ENCODE peak calls at places on chromosomes 11 and 22, in six cellular contexts. One of them, this sample, is unnamed. For H3K4me1, the result is how much of the 10 kb centered on the place peaks cover.

GRCh38 chr11:36155770-36156485 is 133.3 kb downstream of the COMMD9 start:
- DNase-seq in right lobe of liver: no peak
- DNase-seq in tibial nerve: no peak
- DNase-seq in sigmoid colon: no peak
- DNase-seq in Peyer's patch: no peak
- DNase-seq in prostate gland: no peak
- DNase-seq in this sample: no peak

GRCh38 chr11:130145975-130146776 is 13.4 kb upstream of the ST14 start:
- DNase-seq in tibial nerve: no peak
- DNase-seq in right lobe of liver: peak
- DNase-seq in Peyer's patch: no peak
- DNase-seq in sigmoid colon: no peak
- DNase-seq in prostate gland: no peak
- DNase-seq in this sample: peak

GRCh38 chr11:16087886-16088285 is 268.5 kb downstream of the SOX6 start:
- DNase-seq in right lobe of liver: no peak
- DNase-seq in prostate gland: no peak
- DNase-seq in sigmoid colon: no peak
- DNase-seq in Peyer's patch: no peak
- DNase-seq in tibial nerve: no peak
- DNase-seq in this sample: no peak

GRCh38 chr11:79493555-79494171 is 52.8 kb upstream of the TENM4 start:
- DNase-seq in prostate gland: peak
- DNase-seq in right lobe of liver: peak
- DNase-seq in tibial nerve: peak
- DNase-seq in sigmoid colon: peak
- DNase-seq in Peyer's patch: peak
- DNase-seq in this sample: peak

GRCh38 chr11:117171648-117172051 is 6.9 kb upstream of the SIDT2 start:
- DNase-seq in tibial nerve: no peak
- DNase-seq in right lobe of liver: no peak
- DNase-seq in Peyer's patch: no peak
- DNase-seq in sigmoid colon: no peak
- DNase-seq in prostate gland: no peak
- DNase-seq in this sample: no peak

GRCh38 chr11:16301462-16301861 is 54.9 kb downstream of the SOX6 start:
- DNase-seq in sigmoid colon: no peak
- DNase-seq in prostate gland: no peak
- DNase-seq in tibial nerve: no peak
- DNase-seq in right lobe of liver: no peak
- DNase-seq in Peyer's patch: no peak
- DNase-seq in this sample: no peak

GRCh38 chr11:10885703-10886363 is 28.0 kb upstream of the ZBED5 start:
- DNase-seq in right lobe of liver: no peak
- DNase-seq in prostate gland: no peak
- DNase-seq in tibial nerve: no peak
- DNase-seq in sigmoid colon: no peak
- DNase-seq in Peyer's patch: no peak
- DNase-seq in this sample: no peak

GRCh38 chr22:36439481-36440271 is 41.8 kb downstream of the TXN2 start:
- DNase-seq in sigmoid colon: peak
- DNase-seq in Peyer's patch: no peak
- DNase-seq in prostate gland: no peak
- DNase-seq in right lobe of liver: no peak
- DNase-seq in tibial nerve: no peak
- DNase-seq in this sample: no peak

GRCh38 chr22:30390974-30391691 is 3.9 kb upstream of the RNF215 start:
- DNase-seq in right lobe of liver: peak
- DNase-seq in prostate gland: peak
- DNase-seq in Peyer's patch: peak
- DNase-seq in sigmoid colon: no peak
- DNase-seq in tibial nerve: no peak
- DNase-seq in this sample: peak

GRCh38 chr11:18282626-18283025 is 16.6 kb downstream of the SAA1 start:
- DNase-seq in Peyer's patch: no peak
- DNase-seq in right lobe of liver: no peak
- DNase-seq in prostate gland: no peak
- DNase-seq in sigmoid colon: no peak
- DNase-seq in tibial nerve: no peak
- DNase-seq in this sample: no peak

GRCh38 chr22:50577987-50578775 is at the start of gene CPT1B:
- DNase-seq in tibial nerve: no peak
- DNase-seq in prostate gland: no peak
- DNase-seq in sigmoid colon: no peak
- DNase-seq in right lobe of liver: no peak
- DNase-seq in Peyer's patch: no peak
- DNase-seq in this sample: no peak

GRCh38 chr11:111840143-111840542 is 31.2 kb downstream of the ALG9 start:
- DNase-seq in right lobe of liver: no peak
- DNase-seq in Peyer's patch: no peak
- DNase-seq in tibial nerve: no peak
- DNase-seq in prostate gland: no peak
- DNase-seq in sigmoid colon: no peak
- DNase-seq in this sample: no peak

GRCh38 chr11:117419136-117419914 is 91.7 kb downstream of the CEP164 start:
- DNase-seq in tibial nerve: no peak
- DNase-seq in sigmoid colon: peak
- DNase-seq in prostate gland: no peak
- DNase-seq in Peyer's patch: no peak
- DNase-seq in right lobe of liver: no peak
- DNase-seq in this sample: no peak

GRCh38 chr11:128116447-128117240 is 470.7 kb downstream of the ETS1 start:
- DNase-seq in Peyer's patch: no peak
- DNase-seq in prostate gland: no peak
- DNase-seq in tibial nerve: no peak
- DNase-seq in right lobe of liver: no peak
- DNase-seq in sigmoid colon: no peak
- DNase-seq in this sample: no peak

GRCh38 chr11:133830931-133831907 is 14.1 kb downstream of the SPATA19 start:
- DNase-seq in tibial nerve: no peak
- DNase-seq in Peyer's patch: no peak
- DNase-seq in sigmoid colon: no peak
- DNase-seq in prostate gland: no peak
- DNase-seq in right lobe of liver: no peak
- DNase-seq in this sample: no peak

GRCh38 chr11:112004389-112004788 is 20.8 kb upstream of the DLAT start:
- DNase-seq in right lobe of liver: no peak
- DNase-seq in tibial nerve: no peak
- DNase-seq in prostate gland: no peak
- DNase-seq in Peyer's patch: no peak
- DNase-seq in sigmoid colon: no peak
- DNase-seq in this sample: no peak

GRCh38 chr22:23270798-23271596 is 90.7 kb downstream of the BCR start:
- DNase-seq in sigmoid colon: no peak
- DNase-seq in prostate gland: no peak
- DNase-seq in Peyer's patch: no peak
- DNase-seq in tibial nerve: no peak
- DNase-seq in right lobe of liver: no peak
- DNase-seq in this sample: no peak

GRCh38 chr22:36331912-36332622 is 55.7 kb downstream of the MYH9 start:
- DNase-seq in sigmoid colon: peak
- DNase-seq in prostate gland: peak
- DNase-seq in tibial nerve: peak
- DNase-seq in Peyer's patch: peak
- DNase-seq in right lobe of liver: no peak
- DNase-seq in this sample: peak

GRCh38 chr11:1832989-1833365 is 1.8 kb upstream of the SYT8 start:
- DNase-seq in right lobe of liver: peak
- DNase-seq in tibial nerve: no peak
- DNase-seq in Peyer's patch: no peak
- DNase-seq in prostate gland: no peak
- DNase-seq in sigmoid colon: no peak
- DNase-seq in this sample: no peak
- H3K4me1 ChIP-seq in right lobe of liver: under half
- H3K4me1 ChIP-seq in tibial nerve: under half
- H3K4me1 ChIP-seq in Peyer's patch: under half
- H3K4me1 ChIP-seq in prostate gland: under half
- H3K4me1 ChIP-seq in sigmoid colon: under half
- H3K4me1 ChIP-seq in this sample: half or more

GRCh38 chr11:43579171-43579918 is 101.2 kb upstream of the HSD17B12 start:
- DNase-seq in tibial nerve: no peak
- DNase-seq in prostate gland: no peak
- DNase-seq in Peyer's patch: no peak
- DNase-seq in sigmoid colon: no peak
- DNase-seq in right lobe of liver: no peak
- DNase-seq in this sample: no peak
- TF ChIP-seq CTCF in tibial nerve: no peak
- TF ChIP-seq CTCF in prostate gland: no peak
- TF ChIP-seq CTCF in Peyer's patch: no peak
- TF ChIP-seq CTCF in sigmoid colon: no peak
- TF ChIP-seq CTCF in right lobe of liver: peak
- TF ChIP-seq CTCF in this sample: no peak

GRCh38 chr11:65112226-65112550 is 516 bp downstream of the TM7SF2 start:
- DNase-seq in prostate gland: no peak
- DNase-seq in tibial nerve: no peak
- DNase-seq in Peyer's patch: no peak
- DNase-seq in right lobe of liver: no peak
- DNase-seq in sigmoid colon: peak
- DNase-seq in this sample: no peak
- TF ChIP-seq POLR2A in prostate gland: no peak
- TF ChIP-seq POLR2A in tibial nerve: no peak
- TF ChIP-seq POLR2A in Peyer's patch: no peak
- TF ChIP-seq POLR2A in right lobe of liver: no peak
- TF ChIP-seq POLR2A in sigmoid colon: no peak
- TF ChIP-seq POLR2A in this sample: no peak

DNA sequence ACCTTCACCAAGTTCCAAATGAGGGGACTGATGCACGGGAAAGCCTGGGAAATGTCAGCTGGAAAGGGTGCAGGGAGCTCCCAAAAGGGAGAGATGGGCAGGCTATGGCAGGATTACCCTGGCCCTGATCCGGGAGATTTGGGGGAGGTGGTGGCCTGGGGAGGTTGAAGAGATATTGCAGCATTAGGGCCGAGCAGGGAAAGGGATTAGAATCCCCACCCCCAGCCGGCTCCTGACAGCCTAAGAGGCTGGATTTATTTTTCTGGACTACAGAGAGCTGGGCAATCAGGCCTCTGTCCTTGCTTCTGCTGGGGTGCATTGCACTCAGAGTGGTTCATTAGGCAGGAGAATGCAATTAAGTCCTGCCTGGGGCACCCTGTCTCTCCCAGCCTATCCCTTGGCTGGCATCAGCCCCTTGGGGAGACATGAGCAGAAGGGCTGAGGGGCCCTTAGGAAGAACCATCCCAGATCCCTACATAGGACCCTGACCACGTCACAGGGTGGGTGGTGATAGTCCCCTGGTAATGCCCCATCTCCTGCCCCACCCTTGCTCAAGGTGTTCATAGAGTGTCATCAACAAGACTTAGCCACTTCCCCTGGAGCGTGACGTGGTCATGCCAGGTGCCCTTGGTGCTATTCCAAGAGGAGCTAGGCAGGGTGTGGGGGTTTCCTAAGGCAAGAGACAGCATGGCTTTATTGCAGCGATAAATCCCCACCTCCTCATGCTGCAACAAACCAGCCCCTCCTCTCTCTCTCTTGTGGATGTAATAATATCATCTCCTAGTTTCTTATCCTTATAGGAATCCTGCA is 38.3 kb upstream of the KLHL35 start:
- DNase-seq in sigmoid colon: no peak
- DNase-seq in right lobe of liver: peak
- DNase-seq in Peyer's patch: no peak
- DNase-seq in tibial nerve: no peak
- DNase-seq in prostate gland: no peak
- DNase-seq in this sample: no peak
- H3K4me1 ChIP-seq in sigmoid colon: under half
- H3K4me1 ChIP-seq in right lobe of liver: under half
- H3K4me1 ChIP-seq in Peyer's patch: under half
- H3K4me1 ChIP-seq in tibial nerve: under half
- H3K4me1 ChIP-seq in prostate gland: under half
- H3K4me1 ChIP-seq in this sample: under half

DNA sequence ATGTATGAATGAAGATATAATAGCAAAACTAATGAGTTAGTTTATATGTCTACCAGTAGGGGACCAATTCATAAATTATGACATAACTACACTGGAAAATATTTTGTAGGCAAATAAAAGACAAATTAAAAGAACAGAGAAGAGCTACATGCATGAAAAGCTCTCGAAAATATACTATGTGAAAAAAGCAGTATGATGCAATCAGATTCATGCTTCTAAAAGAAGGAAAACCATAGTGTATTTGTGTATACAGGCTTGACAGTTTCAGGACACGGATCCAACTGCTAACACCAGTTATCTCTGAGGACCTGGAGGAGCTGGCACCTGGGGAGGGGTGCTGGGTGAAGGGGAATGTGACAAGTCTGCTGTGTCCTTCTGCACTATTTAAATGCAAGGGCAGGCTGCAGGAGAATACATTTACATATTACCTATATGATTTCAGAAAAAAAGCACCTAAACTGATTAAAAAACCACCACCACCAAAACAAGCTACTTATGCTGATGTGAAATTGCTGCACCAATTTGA is 6.8 kb downstream of the SMCO4 start:
- DNase-seq in tibial nerve: no peak
- DNase-seq in prostate gland: no peak
- DNase-seq in Peyer's patch: no peak
- DNase-seq in right lobe of liver: no peak
- DNase-seq in sigmoid colon: no peak
- DNase-seq in this sample: no peak
- TF ChIP-seq CTCF in tibial nerve: no peak
- TF ChIP-seq CTCF in prostate gland: no peak
- TF ChIP-seq CTCF in Peyer's patch: no peak
- TF ChIP-seq CTCF in right lobe of liver: no peak
- TF ChIP-seq CTCF in sigmoid colon: no peak
- TF ChIP-seq CTCF in this sample: no peak